ENCODE peak calls at places on chromosome 4, in nine cellular contexts. N, T, V, C, E, F, H, L and K are unnamed samples.

GRCh38 chr4:11635336-11635735 is 206.6 kb upstream of the HS3ST1 start:
- DNase-seq in H (no peak), L (no peak), F (no peak), E (no peak), N (no peak), T (peak), V (no peak), C (no peak), K (peak)

GRCh38 chr4:141350122-141350904 is 129.6 kb downstream of the ZNF330 start:
- DNase-seq in V (no peak), T (peak), H (peak), N (peak), F (no peak), C (peak), E (peak), L (no peak), K (peak)

GRCh38 chr4:129342820-129343219 is 246.9 kb downstream of the C4orf33 start:
- DNase-seq in L (no peak), C (peak), H (no peak), E (peak), N (peak), T (peak), F (no peak), V (no peak), K (peak)

GRCh38 chr4:112055100-112055499 is 90.2 kb upstream of the FAM241A start:
- DNase-seq in N (no peak), E (no peak), F (no peak), T (no peak), V (no peak), L (no peak), H (no peak), C (no peak), K (no peak)

GRCh38 chr4:7944568-7945220 is 5.0 kb upstream of the AFAP1 start:
- DNase-seq in N (no peak), L (no peak), C (peak), T (peak), V (no peak), H (no peak), E (no peak), F (no peak), K (no peak)

GRCh38 chr4:106340774-106341173 is 24.4 kb downstream of the AIMP1 start:
- DNase-seq in E (no peak), F (no peak), N (no peak), T (no peak), H (no peak), L (no peak), V (no peak), C (peak), K (no peak)

GRCh38 chr4:134313591-134313990 is 112.0 kb upstream of the PABPC4L start:
- DNase-seq in V (no peak), F (no peak), L (no peak), T (no peak), C (peak), N (no peak), H (no peak), E (no peak), K (no peak)

GRCh38 chr4:35520059-35520458 is 724.3 kb downstream of the ARAP2 start:
- DNase-seq in L (no peak), F (no peak), V (no peak), N (no peak), E (no peak), C (no peak), T (no peak), H (no peak), K (no peak)

GRCh38 chr4:30720656-30721352 is 635 bp downstream of the PCDH7 start:
- DNase-seq in C (peak), V (no peak), T (peak), L (peak), F (no peak), N (no peak), H (no peak), E (no peak), K (peak)

GRCh38 chr4:163558539-163559044 is 64.1 kb downstream of the TMA16 start:
- DNase-seq in L (no peak), F (no peak), N (no peak), V (peak), E (no peak), H (no peak), C (no peak), T (no peak), K (no peak)

GRCh38 chr4:84809946-84810345 is 156.5 kb downstream of the WDFY3 start:
- DNase-seq in C (no peak), T (no peak), L (no peak), F (no peak), V (no peak), N (no peak), E (no peak), H (no peak), K (no peak)

GRCh38 chr4:52192697-52193096 is 141.6 kb downstream of the SPATA18 start:
- DNase-seq in F (no peak), T (no peak), N (no peak), E (peak), V (no peak), H (no peak), L (no peak), C (peak), K (peak)

GRCh38 chr4:108512615-108513505 is 107.5 kb upstream of the RPL34 start:
- DNase-seq in H (no peak), V (peak), L (no peak), N (peak), T (peak), F (peak), C (peak), E (peak), K (peak)

GRCh38 chr4:182916483-182917181 is 554 bp downstream of the DCTD start:
- DNase-seq in E (peak), C (peak), V (peak), L (peak), N (peak), T (peak), H (peak), F (peak), K (peak)

GRCh38 chr4:124322234-124322831 is 390.2 kb downstream of the ANKRD50 start:
- DNase-seq in N (peak), V (peak), T (peak), F (no peak), C (peak), E (peak), H (no peak), L (no peak), K (peak)

GRCh38 chr4:4962928-4963327 is 56.3 kb downstream of the CYTL1 start:
- DNase-seq in C (no peak), N (no peak), V (no peak), E (no peak), H (no peak), T (no peak), F (no peak), L (no peak), K (no peak)

GRCh38 chr4:176838611-176839411 is 46.1 kb upstream of the VEGFC start:
- DNase-seq in F (no peak), T (peak), N (peak), V (no peak), C (peak), E (peak), L (peak), H (no peak), K (no peak)

GRCh38 chr4:2755821-2756690 is at the start of gene TNIP2:
- DNase-seq in H (peak), L (peak), V (peak), F (peak), T (peak), E (peak), C (peak), N (peak), K (peak)

GRCh38 chr4:132642196-132642817 is 506.8 kb upstream of the PCDH10 start:
- DNase-seq in T (peak), L (no peak), F (no peak), E (no peak), H (no peak), C (peak), V (peak), N (peak), K (peak)

GRCh38 chr4:53019485-53020382 is 157.6 kb downstream of the RASL11B start:
- DNase-seq in T (peak), N (peak), H (no peak), F (no peak), E (peak), C (peak), V (no peak), L (no peak), K (peak)

GRCh38 chr4:184937030-184937710 is 81.1 kb upstream of the HELT start:
- DNase-seq in L (no peak), C (no peak), H (no peak), N (no peak), E (no peak), V (no peak), T (no peak), F (no peak), K (no peak)

GRCh38 chr4:8376361-8377102 is 64.0 kb downstream of the ACOX3 start:
- DNase-seq in T (peak), L (no peak), N (no peak), E (no peak), V (no peak), C (peak), F (no peak), H (no peak), K (no peak)

GRCh38 chr4:119656986-119657635 is 28.5 kb upstream of the PDE5A start:
- DNase-seq in F (no peak), H (no peak), V (no peak), T (peak), N (peak), L (no peak), E (peak), C (peak), K (no peak)

GRCh38 chr4:8303485-8304281 is 34.1 kb downstream of the HTRA3 start:
- DNase-seq in F (no peak), L (no peak), E (peak), V (no peak), C (peak), T (peak), N (peak), H (no peak), K (peak)

GRCh38 chr4:3862640-3863420 is 96.6 kb downstream of the ADRA2C start:
- DNase-seq in H (no peak), F (no peak), V (no peak), L (peak), N (no peak), C (no peak), T (no peak), E (no peak), K (no peak)

GRCh38 chr4:122712782-122713181 is 19.7 kb upstream of the BBS12 start:
- DNase-seq in E (no peak), L (no peak), T (peak), F (no peak), V (no peak), C (peak), N (no peak), H (no peak), K (no peak)

GRCh38 chr4:168098257-168098717 is 6.0 kb downstream of the ANXA10 start:
- DNase-seq in H (no peak), N (peak), E (no peak), F (no peak), T (peak), L (no peak), V (no peak), C (peak), K (no peak)

GRCh38 chr4:186266699-186267467 is 894 bp downstream of the F11 start:
- DNase-seq in F (no peak), C (peak), T (peak), N (no peak), L (no peak), H (no peak), V (no peak), E (no peak), K (no peak)

GRCh38 chr4:72505314-72505744 is 63.7 kb downstream of the ADAMTS3 start:
- DNase-seq in E (peak), N (peak), T (peak), C (peak), V (peak), F (no peak), H (no peak), L (no peak), K (peak)

GRCh38 chr4:2745981-2746806 is 9.9 kb downstream of the TNIP2 start:
- DNase-seq in N (peak), C (peak), L (peak), V (peak), H (no peak), E (peak), T (peak), F (peak), K (no peak)

GRCh38 chr4:39320381-39321115 is 45.6 kb downstream of the RFC1 start:
- DNase-seq in T (peak), L (no peak), V (no peak), C (peak), F (no peak), N (peak), H (no peak), E (no peak), K (no peak)

GRCh38 chr4:26829018-26829417 is 31.6 kb upstream of the STIM2 start:
- DNase-seq in L (no peak), F (no peak), C (no peak), H (no peak), T (no peak), E (no peak), N (no peak), V (no peak), K (no peak)

GRCh38 chr4:183407128-183407585 is 37.3 kb upstream of the CDKN2AIP start:
- DNase-seq in V (peak), F (peak), L (peak), E (peak), C (peak), T (peak), N (peak), H (peak), K (peak)

GRCh38 chr4:127995776-127996175 is 30.6 kb downstream of the ABHD18 start:
- DNase-seq in N (peak), C (peak), L (no peak), T (no peak), H (no peak), V (no peak), E (peak), F (no peak), K (peak)

GRCh38 chr4:151860561-151861093 is 99.8 kb upstream of the GATB start:
- DNase-seq in F (no peak), H (no peak), V (no peak), E (no peak), N (no peak), L (no peak), T (no peak), C (no peak), K (no peak)

GRCh38 chr4:87732033-87732770 is 67.2 kb upstream of the IBSP start:
- DNase-seq in H (no peak), C (peak), E (peak), F (no peak), L (no peak), V (no peak), T (no peak), N (peak), K (no peak)

GRCh38 chr4:41181037-41181436 is 33.3 kb downstream of the APBB2 start:
- DNase-seq in C (no peak), F (no peak), E (no peak), N (no peak), H (no peak), L (no peak), V (no peak), T (no peak), K (no peak)

GRCh38 chr4:152165146-152165545 is 370.7 kb downstream of the FBXW7 start:
- DNase-seq in T (peak), E (no peak), H (no peak), V (no peak), N (peak), F (no peak), L (no peak), C (no peak), K (no peak)

GRCh38 chr4:91611786-91612185 is 692.0 kb upstream of the GRID2 start:
- DNase-seq in C (no peak), V (no peak), L (no peak), E (no peak), T (no peak), H (no peak), N (no peak), F (no peak), K (no peak)